ENCODE peak calls at places on chromosome 2, in eight cellular contexts. Q is testis, U is body of pancreas, H is endothelial cell of umbilical vein, R is prostate gland, C is suprapubic skin, Y is heart left ventricle, G is upper lobe of left lung. X is an unnamed sample.
A peak's percentile ranks its signal among the peaks of the same experiment; 100 is the strongest.

GRCh38 chr2:215849771-215850170 is 163.6 kb downstream of the MREG start:
- DNase-seq in Q (no peak), U (no peak), H (peak; percentile 97), R (no peak), C (no peak), Y (no peak), G (no peak), X (no peak)

GRCh38 chr2:101698419-101699190 is 1.1 kb downstream of the MAP4K4 start:
- DNase-seq in Q (peak; percentile 25), U (peak; percentile 13), H (peak; percentile 69), R (peak; percentile 12), C (no peak), Y (no peak), G (no peak), X (no peak)

GRCh38 chr2:47735046-47735445 is 47.9 kb upstream of the MSH6 start:
- DNase-seq in Q (no peak), U (no peak), H (no peak), R (no peak), C (no peak), Y (no peak), G (no peak), X (no peak)

GRCh38 chr2:65297544-65297943 is 69.9 kb downstream of the ACTR2 start:
- DNase-seq in Q (no peak), U (no peak), H (no peak), R (no peak), C (no peak), Y (no peak), G (no peak), X (no peak)

GRCh38 chr2:96163768-96164429 is 18.7 kb upstream of the DUSP2 start:
- DNase-seq in Q (no peak), U (peak; percentile 21), H (no peak), R (no peak), C (no peak), Y (no peak), G (peak; percentile 84), X (no peak)

GRCh38 chr2:181991171-181991885 is 5.7 kb downstream of the PPP1R1C start:
- DNase-seq in Q (no peak), U (no peak), H (no peak), R (no peak), C (no peak), Y (no peak), G (no peak), X (no peak)

GRCh38 chr2:45649457-45649854 is 2.0 kb upstream of the PRKCE start:
- DNase-seq in Q (peak; percentile 31), U (no peak), H (peak; percentile 50), R (peak; percentile 22), C (no peak), Y (no peak), G (no peak), X (no peak)

GRCh38 chr2:54480025-54480424 is 23.9 kb downstream of the SPTBN1 start:
- DNase-seq in Q (no peak), U (peak; percentile 36), H (no peak), R (no peak), C (no peak), Y (no peak), G (no peak), X (no peak)

GRCh38 chr2:119123359-119123758 is 35.2 kb downstream of the C1QL2 start:
- DNase-seq in Q (no peak), U (no peak), H (no peak), R (no peak), C (peak; percentile 54), Y (no peak), G (peak; percentile 68), X (no peak)

GRCh38 chr2:71688530-71688929 is 235.2 kb downstream of the DYSF start:
- DNase-seq in Q (no peak), U (peak; percentile 1), H (no peak), R (no peak), C (no peak), Y (peak; percentile 10), G (no peak), X (peak; percentile 11)

GRCh38 chr2:31505133-31505532 is 75.6 kb downstream of the SRD5A2 start:
- DNase-seq in Q (no peak), U (no peak), H (no peak), R (no peak), C (no peak), Y (no peak), G (no peak), X (no peak)

GRCh38 chr2:183001948-183002347 is 36.3 kb downstream of the NCKAP1 start:
- DNase-seq in Q (no peak), U (no peak), H (no peak), R (no peak), C (no peak), Y (no peak), G (no peak), X (no peak)

GRCh38 chr2:222360146-222360545 is 61.3 kb upstream of the PAX3 start:
- DNase-seq in Q (no peak), U (no peak), H (no peak), R (no peak), C (no peak), Y (no peak), G (no peak), X (no peak)

GRCh38 chr2:1069847-1070246 is 119.2 kb downstream of the SNTG2 start:
- DNase-seq in Q (no peak), U (no peak), H (no peak), R (no peak), C (no peak), Y (no peak), G (peak; percentile 10), X (no peak)

DNA sequence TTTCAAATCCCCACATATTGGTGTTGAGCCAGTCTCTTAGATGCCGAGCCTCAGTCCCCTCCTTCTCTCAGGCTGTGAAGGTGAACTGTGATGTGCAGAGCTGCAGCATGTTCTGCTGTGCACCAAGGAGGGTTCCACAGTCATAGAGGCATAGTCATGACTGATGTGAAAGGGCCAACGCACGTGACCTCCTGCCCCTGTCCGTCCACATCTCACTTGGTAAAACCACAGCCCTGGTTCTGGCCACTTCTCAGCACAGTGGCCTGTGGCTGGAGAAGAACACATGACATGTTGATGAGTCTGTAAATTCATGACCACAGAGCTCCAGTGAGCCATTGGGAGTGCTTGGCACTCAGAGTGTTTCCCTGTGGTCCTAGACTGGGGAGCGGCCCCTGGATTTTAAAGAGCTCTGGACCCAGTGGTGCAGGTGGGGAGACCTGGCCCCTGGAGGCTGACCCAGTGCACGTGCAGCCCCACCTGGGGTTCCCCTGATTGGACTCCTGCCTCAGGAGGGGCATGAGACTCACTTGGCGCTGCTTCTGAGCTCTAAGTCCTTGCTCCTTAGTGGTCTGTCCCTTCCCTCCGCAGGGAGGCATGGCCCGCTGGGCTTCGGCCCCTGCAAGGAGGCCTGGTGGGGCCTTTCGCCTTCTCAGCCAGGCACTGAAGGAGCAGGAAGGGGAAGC is 25.3 kb downstream of the INPP4A start:
- DNase-seq in Q (no peak), U (no peak), H (no peak), R (no peak), C (no peak), Y (no peak), G (peak; percentile 68), X (no peak)
- TF ChIP-seq POLR2A in Q (no peak), U (no peak), H (no peak), R (no peak), C (no peak), Y (no peak), G (no peak), X (no peak)

DNA sequence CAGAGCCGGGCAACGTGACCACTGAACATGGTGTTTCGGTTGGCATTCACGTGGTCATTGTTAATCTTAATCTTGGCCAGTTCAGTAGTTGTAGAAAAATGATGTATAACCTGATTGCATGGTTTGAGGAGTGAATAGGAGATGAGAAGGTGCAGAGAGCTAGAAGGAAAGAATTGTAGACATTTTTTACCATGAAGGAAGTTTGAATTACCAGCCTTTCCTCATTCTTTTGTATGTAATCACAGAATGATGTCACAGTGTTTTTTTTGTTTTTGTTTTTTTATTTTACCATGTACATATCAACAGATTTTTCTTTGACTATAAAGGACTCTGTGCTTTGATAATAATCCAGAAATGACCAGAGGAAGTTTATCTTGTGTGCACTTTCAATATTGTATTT is 126.3 kb downstream of the LTBP1 start:
- DNase-seq in Q (no peak), U (no peak), H (peak; percentile 69), R (no peak), C (no peak), Y (no peak), G (no peak), X (no peak)
- H3K27ac ChIP-seq in Q (no peak overlapping the region), U (no peak overlapping the region), H (peak overlapping the region; percentile 79), R (no peak overlapping the region), C (no peak overlapping the region), Y (no peak overlapping the region), G (no peak overlapping the region), X (no peak overlapping the region)

DNA sequence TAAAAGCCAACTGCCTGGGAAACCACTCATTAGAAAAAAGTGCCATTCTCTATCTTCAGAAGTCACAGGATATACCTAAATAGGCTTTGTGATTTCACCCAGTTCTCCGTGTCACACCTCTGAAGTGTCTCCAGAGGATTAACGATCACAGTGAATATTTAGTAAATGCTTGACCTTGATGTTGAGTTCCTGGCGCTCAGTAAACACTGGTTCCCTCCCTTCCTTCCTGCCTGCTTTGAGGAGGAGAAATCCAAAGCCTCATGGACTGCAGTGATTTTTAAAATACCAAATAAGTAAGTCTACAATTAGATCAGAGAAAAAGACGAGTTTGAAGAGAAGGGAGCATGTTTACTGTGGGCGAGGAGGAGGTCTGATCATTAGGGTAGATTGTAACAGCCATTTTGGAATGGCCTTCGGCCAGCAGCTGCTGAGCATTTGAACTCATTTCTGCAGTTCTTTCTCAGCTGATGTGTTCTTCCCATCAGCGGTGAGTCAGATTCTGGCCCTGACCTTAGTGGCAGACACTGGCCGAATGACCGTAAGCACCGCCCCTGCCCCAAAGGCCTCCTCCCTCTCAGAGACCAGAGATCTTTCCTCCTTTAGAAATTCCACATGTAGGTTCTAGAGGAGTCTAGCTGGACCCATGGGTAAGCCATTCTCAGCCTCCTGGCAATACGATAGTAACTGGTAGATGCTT is 62.1 kb upstream of the SLC16A14 start:
- DNase-seq in Q (peak; percentile 76), U (peak; percentile 61), H (peak; percentile 74), R (no peak), C (no peak), Y (peak; percentile 70), G (no peak), X (peak; percentile 35)
- TF ChIP-seq POLR2A in Q (no peak), U (no peak), H (no peak), R (no peak), C (no peak), Y (no peak), G (no peak), X (peak; percentile 13)

DNA sequence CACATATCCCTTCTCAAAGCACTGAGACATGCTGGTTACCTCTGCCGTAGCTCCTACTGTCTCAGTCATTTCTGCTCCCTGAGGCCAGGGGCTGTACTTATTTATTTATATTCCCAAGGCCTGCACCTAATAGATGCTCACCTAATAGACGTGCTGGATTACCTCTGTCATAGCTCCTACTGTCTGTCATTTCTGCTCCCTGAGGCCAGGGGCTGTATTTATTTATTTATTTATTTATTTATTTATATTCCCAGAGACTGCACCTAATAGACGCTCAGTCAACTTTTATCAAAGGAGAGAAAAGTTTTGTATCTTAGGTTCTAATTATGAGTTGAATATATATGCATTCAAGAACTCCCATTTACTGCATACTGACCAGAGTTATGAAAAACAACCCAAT is 414.0 kb upstream of the TRIB2 start:
- DNase-seq in Q (no peak), U (no peak), H (no peak), R (no peak), C (no peak), Y (no peak), G (no peak), X (no peak)
- H3K27ac ChIP-seq in Q (no peak overlapping the region), U (no peak overlapping the region), H (no peak overlapping the region), R (no peak overlapping the region), C (no peak overlapping the region), Y (no peak overlapping the region), G (no peak overlapping the region), X (no peak overlapping the region)